ENCODE peak calls at places on chromosomes 13 and 19, in four cellular contexts. M, A, R and Y are unnamed samples.
A peak's percentile ranks its signal among the peaks of the same experiment; 100 is the strongest.

GRCh38 chr13:30112602-30113435 is 194.5 kb downstream of the KATNAL1 start:
- DNase-seq in A (peak; percentile 95), M (peak; percentile 93), R (peak; percentile 71), Y (peak; percentile 50)

GRCh38 chr13:114099918-114100445 is 32.4 kb downstream of the RASA3 start:
- DNase-seq in M (peak; percentile 37), R (peak; percentile 43), A (peak; percentile 41), Y (peak; percentile 19)

GRCh38 chr13:54733639-54734038 is 1705.0 kb downstream of the OLFM4 start:
- DNase-seq in M (no peak), R (no peak), A (no peak), Y (no peak)

GRCh38 chr19:2266183-2266993 is 10.2 kb upstream of the JSRP1 start:
- DNase-seq in R (peak; percentile 77), A (peak; percentile 87), M (peak; percentile 82), Y (peak; percentile 80)

GRCh38 chr13:59545007-59545406 is 618.7 kb downstream of the DIAPH3 start:
- DNase-seq in M (no peak), A (no peak), R (no peak), Y (no peak)

GRCh38 chr13:100633461-100633860 is 41.1 kb downstream of the TMTC4 start:
- DNase-seq in A (peak; percentile 74), R (no peak), M (peak; percentile 91), Y (no peak)

GRCh38 chr13:95530178-95530577 is 22.3 kb upstream of the CLDN10 start:
- DNase-seq in M (peak; percentile 72), A (peak; percentile 41), R (no peak), Y (no peak)

GRCh38 chr13:77026255-77026782 is 640 bp downstream of the FBXL3 start:
- DNase-seq in R (peak; percentile 69), A (peak; percentile 65), M (peak; percentile 61), Y (peak; percentile 44)

GRCh38 chr13:107767119-107767518 is 448.2 kb downstream of the LIG4 start:
- DNase-seq in R (no peak), A (no peak), M (no peak), Y (no peak)

GRCh38 chr19:7177926-7178325 is 108.4 kb downstream of the ZNF557 start:
- DNase-seq in M (peak; percentile 56), A (no peak), R (no peak), Y (no peak)

GRCh38 chr19:4064551-4065260 is 2.0 kb downstream of the ZBTB7A start:
- DNase-seq in A (no peak), R (peak; percentile 66), M (no peak), Y (no peak)

GRCh38 chr19:18274776-18275356 is 614 bp upstream of the IQCN start:
- DNase-seq in A (peak; percentile 85), R (peak; percentile 72), M (peak; percentile 87), Y (peak; percentile 39)

GRCh38 chr19:39209196-39209595 is 5.1 kb upstream of the SYCN start:
- DNase-seq in M (no peak), A (no peak), R (no peak), Y (no peak)

GRCh38 chr19:39211731-39212376 is 7.8 kb upstream of the SYCN start:
- DNase-seq in R (no peak), A (no peak), M (no peak), Y (no peak)

GRCh38 chr19:39217094-39217493 is 13.0 kb upstream of the SYCN start:
- DNase-seq in R (no peak), M (no peak), A (no peak), Y (no peak)

GRCh38 chr19:39208175-39208795 is 4.2 kb upstream of the SYCN start:
- DNase-seq in M (no peak), A (no peak), R (no peak), Y (no peak)

DNA sequence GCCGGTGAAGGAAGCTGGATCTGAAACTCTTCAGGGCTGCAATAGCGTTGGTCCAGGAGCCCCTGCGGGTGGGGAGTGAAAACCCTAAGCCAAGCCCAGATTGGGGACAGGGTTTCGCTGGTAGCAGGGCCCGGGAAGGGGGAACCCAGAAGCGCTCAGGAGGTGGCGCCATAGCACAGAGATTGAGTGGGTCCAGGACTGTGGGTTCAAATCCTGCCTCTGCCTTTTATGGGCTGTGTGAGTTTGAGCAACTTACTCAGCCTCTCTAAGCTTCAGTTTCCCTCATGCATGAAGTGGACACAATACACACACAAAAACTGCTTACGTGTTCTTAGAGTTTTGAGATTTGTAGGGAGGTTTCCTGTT is 8.3 kb upstream of the SYCN start:
- DNase-seq in A (peak; percentile 14), R (no peak), M (peak; percentile 21), Y (no peak)
- TF ChIP-seq CTCF in A (peak; percentile 59), R (peak; percentile 11), M (peak; percentile 29), Y (no peak)

GRCh38 chr19:8251025-8251472 is 41.9 kb downstream of the CERS4 start:
- DNase-seq in M (peak; percentile 27), A (no peak), R (peak; percentile 79), Y (no peak)
- TF ChIP-seq CTCF in M (no peak), A (no peak), R (peak; percentile 33), Y (no peak)

DNA sequence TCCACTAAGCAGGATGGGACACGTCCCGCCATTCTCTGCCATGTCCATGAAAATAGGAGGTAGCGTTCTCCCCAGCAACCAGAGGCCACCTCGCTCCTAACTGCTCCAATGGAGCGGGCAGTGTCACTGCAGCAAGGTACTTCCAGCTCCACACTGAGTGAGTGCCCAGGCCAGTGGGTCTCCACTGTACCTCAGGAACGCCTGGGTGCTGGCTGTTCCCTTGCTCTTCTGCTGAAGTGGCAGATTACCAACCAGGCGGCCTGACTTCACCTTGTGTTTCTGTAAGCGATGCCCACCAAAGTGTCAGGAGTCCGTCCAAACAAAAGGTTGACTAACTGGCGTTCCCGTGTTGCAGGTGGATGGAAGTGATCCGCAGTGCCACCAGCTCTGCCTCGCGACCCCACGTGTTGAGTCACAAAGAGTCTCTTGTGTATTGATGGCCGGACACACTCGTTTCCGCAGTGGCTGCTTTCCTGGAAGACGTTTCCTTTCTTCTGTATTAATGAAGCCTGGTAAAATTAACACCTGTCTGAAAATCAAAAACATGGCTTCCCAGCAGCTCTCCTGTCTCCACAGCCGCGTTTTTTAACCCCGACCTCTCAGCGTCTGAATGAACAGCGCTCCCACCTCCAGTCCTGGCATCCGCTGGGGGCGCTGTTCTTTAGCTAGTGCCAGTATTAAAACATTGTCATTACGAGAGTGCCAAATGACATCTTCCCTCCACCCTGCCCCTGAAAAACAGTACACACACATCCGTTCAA is 128.8 kb downstream of the STK24 start:
- DNase-seq in A (peak; percentile 41), M (no peak), R (no peak), Y (peak; percentile 42)
- TF ChIP-seq CTCF in A (peak; percentile 68), M (peak; percentile 43), R (peak; percentile 74), Y (no peak)

GRCh38 chr19:11204076-11204602 is 6.8 kb upstream of the KANK2 start:
- DNase-seq in R (no peak), M (no peak), A (no peak), Y (no peak)
- TF ChIP-seq CTCF in R (no peak), M (no peak), A (no peak), Y (no peak)

DNA sequence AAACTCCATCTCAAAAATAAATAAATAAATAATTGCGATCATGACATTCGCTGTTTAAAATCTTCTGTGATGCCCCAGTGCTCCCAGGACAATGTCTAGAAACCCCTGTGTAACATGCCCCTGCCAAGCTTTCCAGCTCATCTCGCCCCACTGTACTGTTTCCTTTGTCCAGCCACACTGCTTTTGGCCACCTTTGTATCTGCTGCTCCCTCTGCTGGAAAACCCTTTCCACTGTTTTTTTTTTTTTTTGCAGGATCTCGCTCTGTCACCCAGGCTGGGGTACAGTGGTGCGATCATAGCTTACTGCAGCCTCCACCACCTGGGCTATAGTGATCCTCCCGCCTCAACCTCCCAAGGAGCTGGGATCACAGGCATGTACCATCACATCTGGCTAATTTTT is 7.5 kb downstream of the PLAUR start:
- DNase-seq in R (no peak), M (peak; percentile 30), A (peak; percentile 47), Y (no peak)
- TF ChIP-seq CTCF in R (peak; percentile 32), M (peak; percentile 46), A (peak; percentile 73), Y (no peak)

GRCh38 chr19:13784731-13785452 is 10.4 kb upstream of the ZSWIM4 start:
- DNase-seq in A (peak; percentile 75), R (peak; percentile 59), M (peak; percentile 72), Y (peak; percentile 47)
- TF ChIP-seq CTCF in A (peak; percentile 82), R (peak; percentile 64), M (peak; percentile 64), Y (no peak)

GRCh38 chr19:44912854-44913253 is 1.6 kb upstream of the APOC1 start:
- DNase-seq in R (peak; percentile 85), A (no peak), M (peak; percentile 37), Y (no peak)

GRCh38 chr19:44908836-44909201 is 3.2 kb downstream of the APOE start:
- DNase-seq in M (no peak), A (no peak), R (no peak), Y (no peak)

GRCh38 chr19:44908074-44908835 is 2.7 kb downstream of the APOE start:
- DNase-seq in M (no peak), A (no peak), R (no peak), Y (no peak)

GRCh38 chr19:44907613-44908012 is 2.0 kb downstream of the APOE start:
- DNase-seq in R (no peak), A (no peak), M (no peak), Y (no peak)

DNA sequence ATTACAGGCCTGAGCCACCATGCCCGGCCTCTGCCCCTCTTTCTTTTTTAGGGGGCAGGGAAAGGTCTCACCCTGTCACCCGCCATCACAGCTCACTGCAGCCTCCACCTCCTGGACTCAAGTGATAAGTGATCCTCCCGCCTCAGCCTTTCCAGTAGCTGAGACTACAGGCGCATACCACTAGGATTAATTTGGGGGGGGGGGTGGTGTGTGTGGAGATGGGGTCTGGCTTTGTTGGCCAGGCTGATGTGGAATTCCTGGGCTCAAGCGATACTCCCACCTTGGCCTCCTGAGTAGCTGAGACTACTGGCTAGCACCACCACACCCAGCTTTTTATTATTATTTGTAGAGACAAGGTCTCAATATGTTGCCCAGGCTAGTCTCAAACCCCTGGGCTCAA is 4.2 kb downstream of the APOE start:
- DNase-seq in M (no peak), R (no peak), A (no peak), Y (no peak)
- TF ChIP-seq CTCF in M (no peak), R (no peak), A (no peak), Y (no peak)

GRCh38 chr19:35931874-35932202 is 4.3 kb upstream of the LRFN3 start:
- DNase-seq in A (no peak), R (no peak), M (no peak), Y (no peak)
- TF ChIP-seq CTCF in A (no peak), R (no peak), M (no peak), Y (no peak)